ENCODE peak calls at places on chromosomes 6 and 20, in five cellular contexts. E is SK-N-SH, J is endothelial cell of umbilical vein, V is HCT116, P is H1. O is an unnamed sample.

GRCh38 chr6:35669441-35669776 is 19.3 kb downstream of the FKBP5 start:
- DNase-seq in E (no peak), J (peak; percentile 94), V (no peak), P (no peak), O (no peak)

GRCh38 chr6:158408552-158409130 is 96.4 kb downstream of the TULP4 start:
- DNase-seq in E (peak; percentile 61), J (peak; percentile 95), V (no peak), P (no peak), O (no peak)

GRCh38 chr6:163263196-163263595 is 151.3 kb upstream of the QKI start:
- DNase-seq in E (no peak), J (no peak), V (no peak), P (no peak), O (no peak)

GRCh38 chr6:109455161-109455501 is 441 bp downstream of the MICAL1 start:
- DNase-seq in E (no peak), J (peak; percentile 22), V (no peak), P (no peak), O (no peak)

GRCh38 chr6:90187437-90188049 is 109.1 kb downstream of the BACH2 start:
- DNase-seq in E (peak; percentile 38), J (no peak), V (no peak), P (no peak), O (no peak)

GRCh38 chr6:121809211-121809610 is 373.8 kb downstream of the GJA1 start:
- DNase-seq in E (no peak), J (no peak), V (no peak), P (no peak), O (no peak)

GRCh38 chr6:157326979-157327378 is 3.7 kb upstream of the TMEM242 start:
- DNase-seq in E (no peak), J (no peak), V (no peak), P (no peak), O (no peak)

GRCh38 chr6:75546401-75546800 is 52.8 kb upstream of the FILIP1 start:
- DNase-seq in E (no peak), J (peak; percentile 38), V (no peak), P (no peak), O (peak; percentile 22)

GRCh38 chr6:16238658-16239089 is 287 bp downstream of the GMPR start:
- DNase-seq in E (peak; percentile 58), J (no peak), V (no peak), P (peak; percentile 59), O (no peak)

GRCh38 chr6:33118525-33119123 is 42.8 kb downstream of the HLA-DPB1 start:
- DNase-seq in E (peak; percentile 46), J (peak; percentile 57), V (peak; percentile 46), P (peak; percentile 59), O (peak; percentile 44)

GRCh38 chr6:14664616-14665315 is 547.2 kb downstream of the CD83 start:
- DNase-seq in E (peak; percentile 23), J (no peak), V (no peak), P (no peak), O (no peak)

GRCh38 chr20:62280303-62280702 is 22.5 kb upstream of the ADRM1 start:
- DNase-seq in E (no peak), J (no peak), V (no peak), P (no peak), O (no peak)
- H3K36me3 ChIP-seq in E (peaks cover 24% of the 10 kb centered on the region), J (peaks cover 26% of the 10 kb centered on the region), V (peaks cover 10% of the 10 kb centered on the region), P (peaks cover 22% of the 10 kb centered on the region), O (no peaks in the 10 kb centered on the region)

DNA sequence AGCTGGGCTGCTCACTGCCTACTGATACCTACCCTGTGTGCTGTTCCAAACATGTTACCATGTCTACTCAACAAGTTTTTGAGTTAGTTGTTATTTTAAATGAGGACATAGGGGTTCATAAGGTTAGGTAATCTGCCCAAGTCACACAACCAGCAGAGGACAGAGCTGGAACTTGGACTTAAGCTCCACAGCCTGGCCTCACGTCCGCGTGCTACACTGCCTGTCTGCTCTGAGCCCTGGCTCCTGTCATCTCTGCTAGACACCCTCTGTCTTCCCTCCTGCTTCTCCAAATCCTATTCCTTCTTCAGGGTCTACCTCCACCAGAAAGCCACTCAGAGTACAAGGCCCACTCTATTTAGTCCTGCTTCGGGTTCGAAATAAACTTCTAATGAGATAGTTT is 18.2 kb downstream of the ANKRD66 start:
- DNase-seq in E (no peak), J (no peak), V (no peak), P (no peak), O (no peak)
- H3K9ac ChIP-seq in E (no peak overlapping the region), J (no peak overlapping the region), V (no peak overlapping the region), P (no peak overlapping the region), O (no peak overlapping the region)

DNA sequence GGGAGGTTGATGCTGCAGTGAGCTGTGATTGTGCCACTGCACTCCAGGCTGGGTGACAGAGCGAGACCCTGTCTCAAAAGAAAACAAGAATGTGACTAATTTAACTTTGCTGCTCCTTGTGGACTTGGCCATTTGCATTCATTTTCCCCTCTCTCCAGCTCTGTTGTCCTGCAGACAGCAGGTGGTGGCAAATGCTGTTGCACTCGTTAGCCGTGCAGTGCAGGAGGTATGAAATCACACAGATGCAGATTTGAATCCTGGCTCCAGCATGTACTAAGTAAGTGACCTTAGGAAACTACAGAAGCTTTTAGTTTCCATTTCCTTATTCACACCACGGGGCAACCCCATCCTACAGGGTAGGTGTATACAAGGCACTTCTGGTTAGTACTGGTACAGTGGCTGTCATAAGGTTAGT is 9.6 kb upstream of the BEND3 start:
- DNase-seq in E (no peak), J (no peak), V (no peak), P (no peak), O (no peak)
- TF ChIP-seq POLR2AphosphoS5 in E (no peak), J (no peak), V (no peak), P (no peak), O (no peak)

GRCh38 chr20:50574586-50574985 is 64.4 kb downstream of the PTPN1 start:
- DNase-seq in E (no peak), J (no peak), V (no peak), P (no peak), O (no peak)
- H3K36me3 ChIP-seq in E (peaks cover 25% of the 10 kb centered on the region), J (peaks cover 36% of the 10 kb centered on the region), V (peaks cover 17% of the 10 kb centered on the region), P (peaks cover 15% of the 10 kb centered on the region), O (peaks cover 45% of the 10 kb centered on the region)

GRCh38 chr6:160239929-160240690 is 18.5 kb downstream of the SLC22A2 start:
- DNase-seq in E (no peak), J (no peak), V (no peak), P (peak; percentile 39), O (no peak)
- H3K9ac ChIP-seq in E (no peak overlapping the region), J (no peak overlapping the region), V (no peak overlapping the region), P (no peak overlapping the region), O (no peak overlapping the region)

GRCh38 chr6:144351338-144351737 is 66.2 kb downstream of the UTRN start:
- DNase-seq in E (no peak), J (no peak), V (no peak), P (no peak), O (no peak)

GRCh38 chr6:144351741-144352140 is 66.6 kb downstream of the UTRN start:
- DNase-seq in E (no peak), J (peak; percentile 84), V (no peak), P (no peak), O (no peak)

GRCh38 chr6:144347933-144348332 is 62.8 kb downstream of the UTRN start:
- DNase-seq in E (no peak), J (no peak), V (no peak), P (no peak), O (no peak)

GRCh38 chr6:144350176-144350575 is 65.0 kb downstream of the UTRN start:
- DNase-seq in E (no peak), J (no peak), V (no peak), P (no peak), O (no peak)

GRCh38 chr6:144349690-144350132 is 64.6 kb downstream of the UTRN start:
- DNase-seq in E (no peak), J (peak; percentile 100), V (peak; percentile 16), P (no peak), O (no peak)
- TF ChIP-seq POLR2AphosphoS5 in E (no peak), J (peak; percentile 95), V (no peak), P (no peak), O (no peak)